ENCODE peak calls at places on chromosomes 6 and 20, in nine cellular contexts. G is vagina, T is body of pancreas, V is GM12878, F is hepatocyte, Q is fibroblast of pulmonary artery, U is tibial nerve, L is IMR-90, Z is pancreas. N is an unnamed sample.

GRCh38 chr6:54244430-54244829 is 63.8 kb upstream of the TINAG start:
- DNase-seq in T (no peak), L (peak), U (no peak), Q (peak), V (no peak), G (no peak), Z (no peak), F (peak), N (no peak)

GRCh38 chr20:14963262-14963663 is 625.9 kb upstream of the FLRT3 start:
- DNase-seq in T (no peak), F (no peak), L (no peak), Z (no peak), U (no peak), Q (peak), G (no peak), V (no peak), N (no peak)

GRCh38 chr6:108707328-108707976 is 140.8 kb upstream of the ARMC2 start:
- DNase-seq in U (no peak), Z (no peak), T (peak), V (no peak), Q (no peak), F (no peak), L (peak), G (peak), N (peak)

GRCh38 chr6:68958327-68958726 is 323.2 kb downstream of the ADGRB3 start:
- DNase-seq in L (no peak), F (no peak), U (no peak), T (no peak), V (no peak), G (no peak), Q (peak), Z (no peak), N (no peak)

GRCh38 chr6:3906191-3907019 is 57.2 kb downstream of the FAM50B start:
- DNase-seq in V (no peak), Z (no peak), G (no peak), L (no peak), Q (no peak), U (no peak), T (peak), F (no peak), N (no peak)

GRCh38 chr6:3786131-3786530 is 34.6 kb upstream of the PXDC1 start:
- DNase-seq in F (no peak), V (no peak), G (peak), Z (no peak), T (no peak), Q (no peak), L (no peak), U (no peak), N (no peak)

GRCh38 chr6:48135352-48136084 is 24.5 kb upstream of the PTCHD4 start:
- DNase-seq in T (no peak), V (no peak), U (no peak), L (peak), F (peak), Z (no peak), G (no peak), Q (peak), N (peak)

GRCh38 chr6:43070028-43070632 is 6.0 kb upstream of the PTK7 start:
- DNase-seq in V (no peak), U (no peak), F (peak), Q (peak), Z (no peak), L (peak), G (no peak), T (no peak), N (no peak)

GRCh38 chr6:52953911-52954839 is 40.9 kb downstream of the GSTA4 start:
- DNase-seq in Q (no peak), Z (no peak), U (no peak), V (no peak), G (no peak), L (no peak), F (no peak), T (no peak), N (no peak)

GRCh38 chr6:30325150-30325872 is 1.4 kb upstream of the TRIM39 start:
- DNase-seq in L (peak), F (peak), G (no peak), Q (peak), Z (no peak), T (peak), V (peak), U (no peak), N (no peak)

GRCh38 chr6:52420668-52421358 is 671 bp downstream of the EFHC1 start:
- DNase-seq in G (no peak), Z (no peak), F (peak), V (no peak), U (no peak), Q (peak), L (peak), T (no peak), N (no peak)

GRCh38 chr6:140401666-140402255 is 1027.3 kb upstream of the CITED2 start:
- DNase-seq in V (no peak), G (no peak), Q (peak), F (no peak), U (no peak), T (no peak), L (peak), Z (no peak), N (no peak)

GRCh38 chr20:64069614-64070243 is 6.7 kb downstream of the TCEA2 start:
- DNase-seq in G (no peak), Z (no peak), U (no peak), V (no peak), L (no peak), F (no peak), Q (peak), T (no peak), N (no peak)

GRCh38 chr6:168837231-168837903 is 396.4 kb downstream of the SMOC2 start:
- DNase-seq in L (no peak), G (no peak), Z (no peak), F (no peak), T (no peak), V (no peak), Q (no peak), U (no peak), N (no peak)

GRCh38 chr20:22732751-22733150 is 148.4 kb upstream of the FOXA2 start:
- DNase-seq in T (no peak), U (no peak), Z (no peak), Q (no peak), V (no peak), F (no peak), L (no peak), G (no peak), N (no peak)

GRCh38 chr6:71012871-71013456 is 56.1 kb upstream of the B3GAT2 start:
- DNase-seq in F (peak), Z (peak), V (peak), L (peak), T (peak), Q (peak), U (no peak), G (no peak), N (peak)

GRCh38 chr6:157268396-157268795 is 54.9 kb downstream of the TMEM242 start:
- DNase-seq in L (no peak), U (no peak), V (no peak), T (no peak), F (no peak), Q (no peak), Z (no peak), G (no peak), N (no peak)

GRCh38 chr6:148776321-148776966 is 29.6 kb downstream of the UST start:
- DNase-seq in Z (no peak), T (no peak), U (no peak), L (peak), F (no peak), Q (peak), V (no peak), G (no peak), N (no peak)

GRCh38 chr6:17336425-17336824 is 55.3 kb downstream of the RBM24 start:
- DNase-seq in U (no peak), L (peak), T (no peak), F (peak), V (no peak), Q (no peak), G (no peak), Z (no peak), N (no peak)

GRCh38 chr6:9370480-9370879 is 935.1 kb upstream of the SLC35B3 start:
- DNase-seq in Z (no peak), L (no peak), U (no peak), F (no peak), V (no peak), T (no peak), G (no peak), Q (no peak), N (no peak)

GRCh38 chr6:4641461-4641860 is 134.7 kb upstream of the CDYL start:
- DNase-seq in G (no peak), T (no peak), U (no peak), L (no peak), Q (no peak), Z (no peak), F (no peak), V (no peak), N (no peak)

GRCh38 chr6:65546894-65547293 is 160.1 kb downstream of the EYS start:
- DNase-seq in Z (no peak), L (no peak), F (no peak), Q (no peak), T (no peak), V (no peak), U (no peak), G (no peak), N (no peak)

GRCh38 chr20:33522256-33522820 is 32.4 kb downstream of the CBFA2T2 start:
- DNase-seq in Q (peak), Z (no peak), V (no peak), U (no peak), F (no peak), T (no peak), G (no peak), L (no peak), N (no peak)

GRCh38 chr20:37185681-37186080 is 6.3 kb upstream of the MROH8 start:
- DNase-seq in Q (no peak), T (no peak), U (no peak), G (no peak), F (no peak), L (no peak), Z (no peak), V (no peak), N (no peak)

GRCh38 chr6:35552285-35552917 is 39.7 kb upstream of the TULP1 start:
- DNase-seq in G (no peak), V (peak), L (peak), Q (peak), U (no peak), T (peak), Z (peak), F (peak), N (no peak)

GRCh38 chr6:15713325-15713724 is 50.5 kb upstream of the DTNBP1 start:
- DNase-seq in L (no peak), T (no peak), Z (no peak), Q (no peak), U (no peak), F (no peak), V (no peak), G (no peak), N (no peak)

GRCh38 chr6:13922750-13923149 is 2.0 kb upstream of the RNF182 start:
- DNase-seq in G (no peak), T (no peak), Z (no peak), Q (no peak), L (no peak), V (no peak), U (no peak), F (no peak), N (no peak)

GRCh38 chr6:134623391-134623790 is 305.5 kb upstream of the SGK1 start:
- DNase-seq in G (no peak), F (no peak), Z (no peak), T (no peak), L (no peak), U (no peak), Q (no peak), V (no peak), N (no peak)

GRCh38 chr6:13413906-13414555 is 73.4 kb downstream of the GFOD1 start:
- DNase-seq in Q (no peak), T (no peak), F (no peak), Z (peak), U (no peak), G (no peak), V (no peak), L (peak), N (no peak)

GRCh38 chr20:33373735-33374605 is 27.3 kb downstream of the CDK5RAP1 start:
- DNase-seq in L (peak), T (peak), Z (peak), G (no peak), Q (peak), F (peak), V (no peak), U (no peak), N (peak)

GRCh38 chr6:158803733-158804143 is 15.4 kb downstream of the EZR start:
- DNase-seq in F (no peak), L (no peak), Z (no peak), V (no peak), G (no peak), U (no peak), T (peak), Q (no peak), N (no peak)
- TF ChIP-seq CTCF in F (no peak), L (no peak), Z (no peak), V (no peak), G (no peak), U (no peak), T (no peak), Q (no peak), N (no peak)

GRCh38 chr6:106727480-106728153 is 98.2 kb downstream of the QRSL1 start:
- DNase-seq in V (no peak), Z (no peak), Q (no peak), T (no peak), F (no peak), U (no peak), L (no peak), G (no peak), N (no peak)
- H3K4me3 ChIP-seq in V (no peak), Z (no peak), Q (no peak), T (no peak), F (no peak), U (no peak), L (no peak), G (no peak), N (no peak)

DNA sequence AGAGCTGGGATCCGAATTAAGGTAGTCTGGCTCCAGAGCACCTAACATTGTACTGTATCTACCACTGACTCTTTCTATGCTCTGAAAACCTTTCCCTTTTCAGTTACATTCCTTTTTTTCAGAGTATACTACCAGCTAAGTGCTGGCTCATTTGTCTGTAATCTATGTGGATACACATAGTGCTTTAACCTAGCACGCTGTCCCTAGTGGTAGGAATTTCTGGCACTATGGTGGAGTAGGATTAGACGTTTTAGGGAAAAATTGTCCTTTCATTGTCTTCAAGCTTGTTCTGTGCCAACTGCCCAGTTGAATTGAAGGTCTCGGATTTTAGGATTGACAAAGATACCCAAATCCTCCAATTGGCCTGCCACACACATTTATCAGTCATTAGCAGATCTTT is 259.1 kb upstream of the FERMT1 start:
- DNase-seq in F (peak), U (no peak), G (no peak), Z (no peak), L (peak), Q (peak), T (no peak), V (no peak), N (peak)
- TF ChIP-seq CTCF in F (peak), U (no peak), G (no peak), Z (no peak), L (peak), Q (peak), T (no peak), V (no peak), N (peak)

GRCh38 chr6:117269649-117270120 is 4.3 kb downstream of the VGLL2 start:
- DNase-seq in L (no peak), Q (no peak), G (no peak), T (no peak), V (no peak), U (no peak), F (no peak), Z (no peak), N (no peak)
- H3K4me3 ChIP-seq in L (no peak), Q (no peak), G (no peak), T (no peak), V (no peak), U (no peak), F (peak), Z (no peak), N (no peak)

GRCh38 chr6:113433506-113433991 is 423.6 kb upstream of the MARCKS start:
- DNase-seq in V (no peak), L (peak), F (peak), Q (peak), T (peak), G (peak), Z (peak), U (peak), N (no peak)

GRCh38 chr6:113434641-113435040 is 422.5 kb upstream of the MARCKS start:
- DNase-seq in U (no peak), Z (no peak), L (no peak), Q (no peak), T (no peak), V (no peak), F (no peak), G (no peak), N (no peak)

GRCh38 chr6:113442040-113442439 is 415.1 kb upstream of the MARCKS start:
- DNase-seq in F (no peak), G (no peak), Q (no peak), V (no peak), Z (no peak), U (no peak), L (no peak), T (no peak), N (no peak)

GRCh38 chr6:113439861-113440260 is 417.3 kb upstream of the MARCKS start:
- DNase-seq in U (no peak), Q (no peak), F (no peak), Z (no peak), G (no peak), L (no peak), V (no peak), T (no peak), N (no peak)

DNA sequence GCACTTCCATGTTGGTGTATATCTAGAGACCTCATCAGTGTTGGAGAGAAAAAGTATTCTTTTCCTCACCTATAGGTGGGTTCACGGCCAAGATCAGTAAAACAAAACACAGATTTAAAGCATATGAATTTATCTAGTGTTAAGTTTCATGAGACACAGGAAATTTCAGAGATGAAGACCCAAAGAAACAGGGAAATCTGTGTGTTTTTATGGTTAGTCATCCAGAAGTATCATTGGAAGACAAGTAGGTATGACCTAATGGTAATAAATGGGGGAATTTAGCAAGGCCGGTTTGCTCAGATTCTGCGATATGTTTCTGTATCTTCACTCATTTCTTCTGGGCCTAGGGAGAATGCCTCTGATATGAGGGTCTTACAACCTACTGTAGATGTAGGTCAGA is 419.6 kb upstream of the MARCKS start:
- DNase-seq in F (no peak), U (no peak), G (no peak), Q (no peak), Z (no peak), T (no peak), V (no peak), L (peak), N (no peak)
- TF ChIP-seq CTCF in F (no peak), U (no peak), G (no peak), Q (no peak), Z (no peak), T (no peak), V (no peak), L (no peak), N (no peak)

GRCh38 chr20:3901028-3901746 is 12.0 kb downstream of the PANK2 start:
- DNase-seq in Z (no peak), V (no peak), L (peak), G (no peak), F (no peak), Q (peak), T (no peak), U (no peak), N (no peak)

GRCh38 chr20:3904224-3904623 is 15.0 kb downstream of the PANK2 start:
- DNase-seq in V (no peak), Z (no peak), Q (no peak), F (no peak), T (no peak), U (no peak), L (no peak), G (no peak), N (no peak)

GRCh38 chr20:3902041-3902440 is 12.9 kb downstream of the PANK2 start:
- DNase-seq in G (no peak), Q (no peak), Z (no peak), V (no peak), U (no peak), T (no peak), F (no peak), L (no peak), N (no peak)

GRCh38 chr20:3900187-3900604 is 11.0 kb downstream of the PANK2 start:
- DNase-seq in U (no peak), Q (no peak), L (no peak), T (no peak), G (no peak), F (no peak), Z (no peak), V (no peak), N (no peak)

DNA sequence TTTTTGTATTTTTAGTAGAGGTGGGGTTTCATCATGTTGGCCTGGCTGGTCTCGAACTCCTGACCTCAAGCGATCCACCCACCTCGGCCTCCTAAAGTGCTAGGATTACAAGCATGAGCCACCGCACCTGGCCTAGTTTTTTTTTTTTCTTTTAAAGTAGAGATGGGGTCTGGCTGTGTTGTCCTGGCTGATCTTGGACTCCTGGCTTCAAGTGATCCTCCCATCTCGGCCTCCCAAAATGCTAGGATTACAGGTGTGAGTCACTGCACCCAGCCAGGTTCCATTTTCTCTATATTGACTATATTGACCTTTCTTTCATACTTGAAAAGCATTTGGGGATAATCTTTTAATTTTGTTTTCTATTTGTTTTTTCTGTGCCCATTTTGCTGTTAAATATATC is 13.3 kb downstream of the PANK2 start:
- DNase-seq in T (no peak), G (no peak), L (no peak), F (no peak), Q (no peak), Z (no peak), U (no peak), V (no peak), N (no peak)
- H3K4me3 ChIP-seq in T (no peak), G (no peak), L (no peak), F (no peak), Q (no peak), Z (no peak), U (no peak), V (no peak), N (no peak)

GRCh38 chr6:99219788-99220187 is 129.7 kb downstream of the FAXC start:
- DNase-seq in G (no peak), V (no peak), F (peak), L (no peak), T (no peak), U (no peak), Z (peak), Q (no peak), N (no peak)
- TF ChIP-seq CTCF in G (no peak), V (peak), F (no peak), L (no peak), T (no peak), U (no peak), Z (no peak), Q (no peak), N (peak)

GRCh38 chr6:6737666-6738065 is 149.1 kb downstream of the LY86 start:
- DNase-seq in U (no peak), G (no peak), T (no peak), L (no peak), F (no peak), V (no peak), Z (no peak), Q (no peak), N (no peak)
- H3K4me3 ChIP-seq in U (no peak), G (peak), T (no peak), L (no peak), F (no peak), V (no peak), Z (no peak), Q (peak), N (peak)

N was measured in epithelial cell of proximal tubule.